ENCODE peak calls at places on chromosomes 7 and 10, in five cellular contexts. Y is CD8-positive, alpha-beta T cell; W is colonic mucosa; N is pancreas; M is naive thymus-derived CD4-positive, alpha-beta T cell. V is an unnamed sample. For H3K4me1, the result is how much of the 10 kb centered on the place peaks cover.

GRCh38 chr10:7700577-7701125 is 2.5 kb upstream of the ITIH2 start:
- DNase-seq in Y (no peak), W (no peak), N (no peak), M (no peak), V (no peak)

GRCh38 chr10:102517553-102517952 is 13.8 kb downstream of the SUFU start:
- DNase-seq in Y (no peak), W (no peak), N (no peak), M (no peak), V (no peak)

GRCh38 chr7:16066805-16067459 is 354.4 kb downstream of the CRPPA start:
- DNase-seq in Y (no peak), W (no peak), N (no peak), M (no peak), V (no peak)

GRCh38 chr7:17009007-17009719 is 127.4 kb upstream of the AGR3 start:
- DNase-seq in Y (no peak), W (no peak), N (no peak), M (no peak), V (peak)

GRCh38 chr10:36802523-36803153 is 322.8 kb upstream of the ANKRD30A start:
- DNase-seq in Y (no peak), W (no peak), N (peak), M (no peak), V (no peak)

GRCh38 chr10:79068203-79068561 is 584 bp upstream of the ZMIZ1 start:
- DNase-seq in Y (peak), W (peak), N (no peak), M (peak), V (peak)

GRCh38 chr10:78371118-78371517 is 337.5 kb downstream of the RPS24 start:
- DNase-seq in Y (no peak), W (no peak), N (peak), M (no peak), V (no peak)

GRCh38 chr10:7410800-7411670 is at the start of gene SFMBT2:
- DNase-seq in Y (peak), W (peak), N (peak), M (peak), V (peak)

GRCh38 chr10:44956717-44957706 is 2.6 kb upstream of the RASSF4 start:
- DNase-seq in Y (peak), W (peak), N (no peak), M (no peak), V (no peak)

GRCh38 chr7:90739731-90740130 is 143.6 kb downstream of the CDK14 start:
- DNase-seq in Y (no peak), W (no peak), N (no peak), M (no peak), V (no peak)

GRCh38 chr7:90738249-90738648 is 142.1 kb downstream of the CDK14 start:
- DNase-seq in Y (no peak), W (no peak), N (no peak), M (no peak), V (no peak)

GRCh38 chr7:90736968-90737939 is 141.1 kb downstream of the CDK14 start:
- DNase-seq in Y (no peak), W (no peak), N (no peak), M (no peak), V (no peak)

GRCh38 chr7:90740364-90740763 is 144.2 kb downstream of the CDK14 start:
- DNase-seq in Y (no peak), W (no peak), N (no peak), M (no peak), V (no peak)

DNA sequence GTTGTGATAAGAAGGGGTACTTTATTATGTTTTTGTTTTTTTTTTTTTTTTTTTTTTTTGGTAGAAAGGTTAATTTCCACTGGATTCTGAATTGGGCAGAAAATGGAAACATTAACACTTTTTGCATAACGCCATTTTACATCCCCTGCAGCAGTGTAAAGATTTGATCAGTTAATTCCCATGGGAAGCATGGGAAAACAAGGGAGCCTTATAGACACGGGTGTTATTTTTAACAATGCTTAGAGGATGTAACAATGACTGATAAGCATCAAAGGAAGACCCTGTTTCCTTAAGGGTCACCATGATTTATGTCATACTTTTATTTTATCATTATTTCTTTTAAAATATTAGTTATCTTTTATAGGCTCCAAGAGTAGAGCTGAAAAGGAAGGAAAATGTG is 140.2 kb downstream of the CDK14 start:
- DNase-seq in Y (no peak), W (no peak), N (no peak), M (no peak), V (no peak)
- H3K4me1 ChIP-seq in Y (under half), W (under half), N (under half), M (under half), V (under half)

DNA sequence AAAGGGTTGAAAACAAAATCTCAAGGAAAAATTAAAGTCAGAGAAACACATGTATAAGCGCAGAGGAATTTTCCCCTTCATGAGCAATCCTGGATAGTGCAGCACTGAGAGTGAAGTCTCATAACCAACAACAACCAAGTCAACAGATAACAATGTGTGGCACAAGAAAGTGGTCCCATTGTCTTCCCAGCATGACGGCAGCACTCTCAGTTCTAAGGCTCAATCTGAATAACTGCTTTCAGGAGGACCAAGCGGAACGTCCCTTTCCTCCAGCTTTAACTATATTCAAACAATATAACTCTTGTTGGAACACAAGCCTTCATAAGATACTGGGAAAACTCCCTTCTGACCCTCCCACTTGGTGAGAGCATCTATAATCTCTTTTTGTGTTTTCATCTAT is 137.9 kb downstream of the RAPGEF5 start:
- DNase-seq in Y (no peak), W (no peak), N (no peak), M (no peak), V (no peak)
- H3K4me3 ChIP-seq in Y (no peak), W (no peak), N (no peak), M (no peak), V (no peak)

DNA sequence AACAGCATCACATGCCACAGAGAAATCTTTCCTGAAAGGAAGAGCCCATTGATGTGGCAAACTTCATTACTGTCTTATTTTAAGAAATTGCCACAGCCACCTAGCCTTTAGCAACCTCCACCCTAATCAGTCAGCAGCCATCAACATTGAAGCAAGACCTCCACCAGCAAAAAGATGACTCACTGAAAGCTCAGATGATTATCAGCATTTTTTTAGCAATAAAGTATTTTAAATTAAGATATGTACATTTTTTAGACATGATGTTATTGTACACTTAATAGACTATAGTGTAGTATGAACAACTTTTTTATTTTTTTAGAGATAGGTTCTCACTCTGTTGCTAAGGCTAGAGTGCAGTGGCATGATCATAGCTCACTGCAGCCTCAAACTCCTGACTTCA is 14.8 kb downstream of the STEAP1B start:
- DNase-seq in Y (no peak), W (no peak), N (no peak), M (no peak), V (no peak)
- H3K27ac ChIP-seq in Y (no peak), W (no peak), N (no peak), M (no peak), V (no peak)

DNA sequence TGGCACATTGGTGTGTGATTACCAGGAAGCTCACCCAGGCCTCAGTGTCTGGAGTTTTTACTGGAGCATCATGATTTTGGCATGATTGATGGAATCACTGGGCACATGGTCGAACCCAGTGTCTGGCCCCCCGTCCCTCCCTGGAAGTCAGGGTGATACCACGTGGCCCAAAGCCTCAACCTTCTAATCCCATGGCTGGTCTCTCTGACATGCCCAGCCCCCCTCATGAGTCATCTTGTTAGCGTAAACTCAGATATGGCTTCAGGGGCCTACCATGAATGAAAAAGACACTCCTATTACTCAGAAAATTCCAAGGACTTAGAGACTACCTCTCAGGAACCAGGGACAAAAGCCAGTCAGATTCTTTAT is 109.3 kb downstream of the GRK5 start:
- DNase-seq in Y (no peak), W (no peak), N (no peak), M (no peak), V (no peak)
- H3K4me1 ChIP-seq in Y (under half), W (under half), N (under half), M (under half), V (under half)

GRCh38 chr10:101402711-101403110 is 48.7 kb downstream of the BTRC start:
- DNase-seq in Y (no peak), W (no peak), N (no peak), M (no peak), V (no peak)

GRCh38 chr10:101400529-101400928 is 46.6 kb downstream of the BTRC start:
- DNase-seq in Y (no peak), W (no peak), N (no peak), M (no peak), V (no peak)

GRCh38 chr10:101393378-101393777 is 39.4 kb downstream of the BTRC start:
- DNase-seq in Y (no peak), W (no peak), N (no peak), M (no peak), V (no peak)

GRCh38 chr10:101394522-101395133 is 40.7 kb downstream of the BTRC start:
- DNase-seq in Y (no peak), W (no peak), N (no peak), M (no peak), V (no peak)

DNA sequence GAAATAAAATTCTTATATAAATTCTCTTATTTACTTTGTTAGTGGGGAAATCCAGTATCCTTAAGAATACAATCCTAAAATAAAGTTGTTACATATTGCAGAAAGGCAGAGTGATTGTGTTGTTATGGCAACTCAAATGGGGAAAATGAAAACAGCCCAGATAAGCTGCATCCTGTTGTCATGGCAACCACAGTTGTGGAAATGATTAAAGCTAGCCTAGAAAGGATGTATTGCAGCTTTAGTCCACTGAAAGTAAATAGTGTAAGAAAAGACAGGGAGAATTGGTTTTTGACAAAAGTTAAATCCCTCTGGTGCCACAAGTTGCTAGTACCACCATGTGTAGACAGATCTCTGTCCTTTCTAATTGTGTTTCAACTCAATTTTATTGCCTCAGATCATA is 43.2 kb downstream of the BTRC start:
- DNase-seq in Y (no peak), W (no peak), N (no peak), M (no peak), V (peak)
- H3K4me3 ChIP-seq in Y (no peak), W (no peak), N (no peak), M (no peak), V (no peak)

V was measured in CD4-positive, alpha-beta memory T cell.